ENCODE peak calls at places on chromosomes 11 and 22, in eight cellular contexts. K, D, T, V, X, O, N and Q are unnamed samples.

GRCh38 chr11:69010361-69010891 is 2.6 kb downstream of the MRGPRF start:
- DNase-seq in K (no peak), X (no peak), O (no peak), N (peak), T (no peak), V (no peak), D (no peak), Q (no peak)

GRCh38 chr11:118545533-118545932 is 14.5 kb downstream of the TMEM25 start:
- DNase-seq in V (no peak), O (no peak), D (no peak), N (no peak), X (no peak), T (no peak), K (no peak), Q (no peak)

GRCh38 chr22:48695251-48695650 is 1132.4 kb downstream of the BRD1 start:
- DNase-seq in K (no peak), V (no peak), O (no peak), T (no peak), X (no peak), D (no peak), N (no peak), Q (no peak)

GRCh38 chr11:60610702-60611101 is 88.7 kb upstream of the MS4A8 start:
- DNase-seq in D (no peak), O (no peak), X (no peak), K (no peak), V (no peak), N (no peak), T (no peak), Q (no peak)

GRCh38 chr22:47793304-47794101 is 1031.1 kb downstream of the TBC1D22A start:
- DNase-seq in K (no peak), T (no peak), D (no peak), N (no peak), X (no peak), O (no peak), V (no peak), Q (no peak)

GRCh38 chr22:31540966-31541365 is 44.6 kb downstream of the SFI1 start:
- DNase-seq in T (no peak), X (no peak), D (no peak), K (no peak), O (no peak), V (no peak), N (no peak), Q (no peak)

GRCh38 chr11:82902086-82902485 is 550 bp downstream of the DDIAS start:
- DNase-seq in V (no peak), K (no peak), O (no peak), N (no peak), X (no peak), T (no peak), D (no peak), Q (no peak)

GRCh38 chr11:68430384-68430783 is 30.2 kb upstream of the PPP6R3 start:
- DNase-seq in N (no peak), O (no peak), T (no peak), K (no peak), D (no peak), V (no peak), X (no peak), Q (no peak)

GRCh38 chr11:134615041-134615615 is 203.1 kb upstream of the B3GAT1 start:
- DNase-seq in X (no peak), V (no peak), K (no peak), O (no peak), N (no peak), T (no peak), D (no peak), Q (no peak)

GRCh38 chr22:40506762-40507161 is 129.8 kb downstream of the MRTFA start:
- DNase-seq in O (no peak), V (no peak), X (no peak), D (no peak), N (no peak), K (no peak), T (no peak), Q (no peak)

GRCh38 chr11:2651054-2651617 is 48.7 kb downstream of the KCNQ1OT1 start:
- DNase-seq in N (no peak), O (no peak), D (no peak), T (no peak), K (no peak), V (no peak), X (no peak), Q (no peak)

GRCh38 chr11:24723231-24723630 is 226.4 kb downstream of the LUZP2 start:
- DNase-seq in N (no peak), X (no peak), D (no peak), K (no peak), T (no peak), V (no peak), O (no peak), Q (no peak)

GRCh38 chr11:78219493-78220217 is 30.9 kb downstream of the USP35 start:
- DNase-seq in T (no peak), K (no peak), X (no peak), N (no peak), O (no peak), D (no peak), V (no peak), Q (no peak)

GRCh38 chr11:27354359-27354965 is 8.6 kb downstream of the CCDC34 start:
- DNase-seq in T (no peak), K (no peak), D (no peak), X (no peak), O (no peak), N (no peak), V (no peak), Q (no peak)

GRCh38 chr11:27356624-27357222 is 6.3 kb downstream of the CCDC34 start:
- DNase-seq in X (no peak), D (no peak), N (no peak), T (no peak), O (no peak), K (no peak), V (no peak), Q (no peak)

GRCh38 chr11:27355575-27356104 is 7.4 kb downstream of the CCDC34 start:
- DNase-seq in V (no peak), X (no peak), T (no peak), N (no peak), O (no peak), K (no peak), D (no peak), Q (no peak)

GRCh38 chr11:27352781-27353180 is 10.2 kb downstream of the CCDC34 start:
- DNase-seq in K (no peak), V (no peak), T (no peak), N (no peak), X (no peak), D (no peak), O (no peak), Q (no peak)

GRCh38 chr11:27353593-27354358 is 9.2 kb downstream of the CCDC34 start:
- DNase-seq in V (no peak), D (no peak), T (no peak), O (no peak), N (no peak), X (no peak), K (no peak), Q (no peak)
- H3K27ac ChIP-seq in V (no peak), D (no peak), T (no peak), O (no peak), N (no peak), X (no peak), K (no peak), Q (no peak)

DNA sequence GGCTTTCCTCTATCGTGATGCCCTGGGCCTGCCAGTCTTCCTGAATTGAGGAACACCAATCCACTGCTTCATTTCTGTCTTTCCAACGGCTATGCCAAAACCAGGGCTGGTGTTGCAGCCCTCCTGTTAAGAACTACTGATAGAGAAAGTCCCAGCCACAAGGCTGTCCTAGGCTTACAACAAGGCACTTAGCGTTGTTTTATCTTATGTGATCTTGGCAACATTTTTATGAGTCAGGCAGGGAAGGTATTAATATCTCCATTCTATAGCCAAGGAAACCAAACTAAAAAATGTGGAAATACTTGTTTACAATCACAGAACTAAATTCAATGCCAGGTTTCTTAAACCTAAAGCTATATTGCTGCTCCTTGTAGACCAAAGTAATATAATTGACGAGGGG is 89.9 kb upstream of the AMOTL1 start:
- DNase-seq in V (no peak), X (no peak), O (no peak), K (no peak), N (peak), D (peak), T (no peak), Q (no peak)
- H3K27ac ChIP-seq in V (no peak), X (no peak), O (no peak), K (no peak), N (peak), D (no peak), T (no peak), Q (no peak)

GRCh38 chr11:19321351-19321750 is 80.6 kb upstream of the E2F8 start:
- DNase-seq in T (no peak), D (no peak), K (no peak), O (no peak), V (no peak), X (no peak), N (no peak), Q (no peak)
- H3K27ac ChIP-seq in T (no peak), D (no peak), K (no peak), O (no peak), V (no peak), X (no peak), N (no peak), Q (no peak)

DNA sequence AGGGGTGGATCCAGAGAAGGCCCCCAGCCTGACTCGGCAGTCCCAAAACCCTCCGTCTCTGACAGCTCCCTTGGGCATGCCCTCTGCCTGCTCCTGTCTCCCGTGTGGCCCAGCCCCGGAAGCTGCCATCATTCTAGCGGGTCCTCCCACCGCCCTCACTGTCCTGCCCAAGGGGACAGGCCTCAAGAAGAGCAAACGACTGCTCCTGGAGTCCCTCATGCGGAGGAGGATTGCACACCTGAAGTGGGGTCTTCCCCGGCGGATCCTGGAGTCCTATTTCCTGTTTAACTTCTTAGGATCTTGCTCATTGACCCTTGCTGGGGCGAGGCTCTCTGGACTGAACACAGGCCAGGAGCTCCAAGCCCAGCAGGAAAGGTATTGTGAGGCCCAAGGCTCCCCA is 2.6 kb upstream of the MEI1 start:
- DNase-seq in D (no peak), T (no peak), N (no peak), V (peak), K (no peak), O (no peak), X (no peak), Q (no peak)
- H3K27ac ChIP-seq in D (peak), T (no peak), N (no peak), V (peak), K (no peak), O (peak), X (peak), Q (no peak)